ENCODE peak calls at places on chromosome 4, in nine cellular contexts. Z, J, P, K, C, L, O, N and M are unnamed samples.

GRCh38 chr4:173490817-173491518 is 39.1 kb downstream of the HAND2 start:
- DNase-seq in K (no peak), Z (peak; percentile 89), P (no peak), C (no peak), O (peak; percentile 26), J (no peak), L (no peak), N (no peak), M (no peak)

GRCh38 chr4:6942238-6942800 is 32.7 kb downstream of the TBC1D14 start:
- DNase-seq in J (no peak), L (peak; percentile 39), C (peak; percentile 48), P (no peak), O (peak; percentile 94), K (peak; percentile 90), Z (peak; percentile 78), N (peak; percentile 86), M (peak; percentile 61)

GRCh38 chr4:83074086-83074704 is 39.2 kb downstream of the COPS4 start:
- DNase-seq in L (peak; percentile 36), Z (peak; percentile 50), P (no peak), C (peak; percentile 66), J (no peak), O (peak; percentile 43), N (peak; percentile 89), K (peak; percentile 79), M (peak; percentile 96)

GRCh38 chr4:37715889-37716402 is 29.8 kb upstream of the RELL1 start:
- DNase-seq in Z (peak; percentile 41), C (no peak), K (peak; percentile 11), L (no peak), N (no peak), O (peak; percentile 20), J (no peak), P (no peak), M (peak; percentile 45)

GRCh38 chr4:176451441-176451840 is 131.7 kb downstream of the SPCS3 start:
- DNase-seq in N (no peak), Z (no peak), K (no peak), C (no peak), J (no peak), O (no peak), P (no peak), L (no peak), M (no peak)

GRCh38 chr4:129232627-129233337 is 136.8 kb downstream of the C4orf33 start:
- DNase-seq in N (no peak), J (no peak), O (no peak), P (no peak), Z (no peak), K (no peak), C (no peak), L (no peak), M (no peak)

GRCh38 chr4:10296730-10297129 is 160.5 kb downstream of the ZNF518B start:
- DNase-seq in K (no peak), J (no peak), C (no peak), P (no peak), L (no peak), Z (peak; percentile 57), N (no peak), O (no peak), M (no peak)

GRCh38 chr4:73589887-73590801 is 30.1 kb downstream of the RASSF6 start:
- DNase-seq in N (peak; percentile 78), O (no peak), L (no peak), J (no peak), Z (no peak), K (no peak), P (no peak), C (no peak), M (no peak)

GRCh38 chr4:123672987-123673386 is 276.4 kb downstream of the SPRY1 start:
- DNase-seq in L (no peak), K (no peak), J (no peak), C (no peak), P (no peak), Z (peak; percentile 51), O (peak; percentile 8), N (no peak), M (no peak)

GRCh38 chr4:149523039-149523438 is 292.6 kb downstream of the IQCM start:
- DNase-seq in O (no peak), K (no peak), P (no peak), N (no peak), Z (no peak), C (no peak), J (no peak), L (no peak), M (no peak)

GRCh38 chr4:94168321-94168720 is 39.3 kb upstream of the SMARCAD1 start:
- DNase-seq in C (no peak), K (no peak), P (no peak), O (no peak), L (no peak), J (no peak), Z (no peak), N (no peak), M (no peak)

GRCh38 chr4:28225005-28225404 is 1364.4 kb downstream of the STIM2 start:
- DNase-seq in J (no peak), C (peak; percentile 55), N (peak; percentile 35), O (no peak), L (no peak), P (no peak), K (no peak), Z (peak; percentile 42), M (no peak)

GRCh38 chr4:15809473-15809872 is 31.3 kb downstream of the CD38 start:
- DNase-seq in J (no peak), L (no peak), Z (no peak), N (no peak), K (no peak), P (no peak), O (no peak), C (no peak), M (no peak)
- H3K4me3 ChIP-seq in J (no peak overlapping the region), L (no peak overlapping the region), Z (no peak overlapping the region), N (peak overlapping the region; percentile 59), K (no peak overlapping the region), P (no peak overlapping the region), O (no peak overlapping the region), C (no peak overlapping the region), M (no peak overlapping the region)

DNA sequence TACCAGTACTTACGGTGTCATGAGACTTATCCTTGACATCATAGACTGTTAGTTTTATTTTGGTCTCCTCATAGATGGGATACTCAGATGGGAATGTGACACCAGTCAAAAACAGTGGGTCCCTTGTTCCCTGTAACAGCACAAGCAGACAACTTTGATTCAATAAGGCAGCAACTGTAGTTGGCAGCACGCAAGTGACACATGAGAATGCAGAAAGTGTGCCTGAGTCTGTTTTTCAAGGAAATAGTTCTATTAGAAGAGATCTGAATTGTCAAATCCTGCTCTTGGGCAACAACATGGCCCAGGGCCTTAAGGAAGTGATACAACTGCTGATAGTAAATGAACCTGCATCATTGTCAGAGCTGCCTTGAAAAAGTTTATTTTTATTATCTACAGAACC is 443.2 kb downstream of the INPP4B start:
- DNase-seq in P (no peak), K (no peak), Z (peak; percentile 37), J (no peak), C (no peak), N (no peak), L (no peak), O (no peak), M (no peak)
- H3K4me3 ChIP-seq in P (peak overlapping the region; percentile 20), K (no peak overlapping the region), Z (peak overlapping the region; percentile 61), J (no peak overlapping the region), C (no peak overlapping the region), N (no peak overlapping the region), L (no peak overlapping the region), O (no peak overlapping the region), M (no peak overlapping the region)

DNA sequence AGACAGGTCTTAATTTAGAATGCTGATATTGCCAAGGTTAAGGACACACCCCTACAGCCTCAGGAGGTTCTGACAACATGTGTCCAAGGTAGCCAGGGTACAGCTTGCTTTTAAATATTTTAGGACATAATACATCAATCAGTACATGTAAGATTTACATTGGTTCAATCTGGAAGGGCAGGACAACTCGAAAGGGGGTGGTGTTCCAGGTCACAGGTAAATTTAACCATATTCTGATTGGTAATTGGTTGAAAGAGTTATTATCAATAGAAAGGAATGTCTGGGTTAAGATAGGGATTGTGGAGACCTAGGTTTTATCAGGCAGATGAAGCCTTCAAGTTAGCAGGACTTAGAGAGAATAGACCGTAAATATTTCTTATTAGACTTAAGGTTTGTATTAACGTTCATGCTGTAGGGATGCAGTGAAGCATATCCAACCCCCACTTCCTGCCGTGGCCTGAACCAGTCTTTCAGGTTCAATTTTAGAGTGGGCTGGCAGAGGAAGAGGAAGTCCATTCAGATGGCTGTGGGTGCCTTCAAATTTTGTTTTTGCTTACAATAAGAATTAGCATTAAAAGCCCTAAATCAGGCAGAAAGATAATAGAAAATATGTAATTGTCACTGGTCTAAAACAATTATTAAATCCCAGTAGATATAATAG is 136.5 kb upstream of the GALNTL6 start:
- DNase-seq in J (no peak), L (no peak), Z (no peak), C (no peak), O (no peak), K (no peak), N (no peak), P (no peak), M (peak; percentile 2)
- H3K4me3 ChIP-seq in J (no peak overlapping the region), L (no peak overlapping the region), Z (no peak overlapping the region), C (no peak overlapping the region), O (no peak overlapping the region), K (no peak overlapping the region), N (no peak overlapping the region), P (no peak overlapping the region), M (no peak overlapping the region)

GRCh38 chr4:1578301-1578781 is 105.8 kb downstream of the FAM53A start:
- DNase-seq in J (no peak), K (no peak), N (no peak), Z (no peak), P (no peak), C (no peak), O (no peak), L (no peak), M (no peak)
- H3K4me3 ChIP-seq in J (no peak overlapping the region), K (no peak overlapping the region), N (no peak overlapping the region), Z (no peak overlapping the region), P (no peak overlapping the region), C (no peak overlapping the region), O (no peak overlapping the region), L (no peak overlapping the region), M (no peak overlapping the region)

DNA sequence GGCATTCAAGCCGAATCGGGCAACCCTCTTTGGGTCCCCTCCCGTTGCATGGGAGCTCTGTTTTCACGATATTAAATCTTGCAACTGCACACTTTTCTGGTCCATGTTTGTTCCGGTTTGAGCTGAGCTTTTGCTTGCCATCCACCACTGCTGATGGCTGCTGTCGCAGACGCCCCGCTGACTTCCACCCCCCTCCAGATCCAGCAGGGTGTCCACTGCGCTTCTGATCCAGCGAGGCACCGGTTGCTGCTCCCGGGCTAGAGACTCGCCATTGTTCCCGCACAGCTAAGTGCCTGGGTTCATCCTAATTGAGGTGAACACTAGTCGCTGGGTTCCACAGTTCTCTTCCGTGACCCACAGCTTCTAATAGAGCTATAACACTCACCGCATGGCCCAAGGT is 13.3 kb downstream of the ACOX3 start:
- DNase-seq in N (no peak), C (no peak), O (no peak), L (no peak), Z (no peak), J (no peak), K (no peak), P (no peak), M (no peak)
- H3K4me3 ChIP-seq in N (peak overlapping the region; percentile 67), C (peak overlapping the region; percentile 60), O (peak overlapping the region; percentile 78), L (peak overlapping the region; percentile 81), Z (peak overlapping the region; percentile 74), J (peak overlapping the region; percentile 83), K (peak overlapping the region; percentile 75), P (peak overlapping the region; percentile 72), M (peak overlapping the region; percentile 81)

DNA sequence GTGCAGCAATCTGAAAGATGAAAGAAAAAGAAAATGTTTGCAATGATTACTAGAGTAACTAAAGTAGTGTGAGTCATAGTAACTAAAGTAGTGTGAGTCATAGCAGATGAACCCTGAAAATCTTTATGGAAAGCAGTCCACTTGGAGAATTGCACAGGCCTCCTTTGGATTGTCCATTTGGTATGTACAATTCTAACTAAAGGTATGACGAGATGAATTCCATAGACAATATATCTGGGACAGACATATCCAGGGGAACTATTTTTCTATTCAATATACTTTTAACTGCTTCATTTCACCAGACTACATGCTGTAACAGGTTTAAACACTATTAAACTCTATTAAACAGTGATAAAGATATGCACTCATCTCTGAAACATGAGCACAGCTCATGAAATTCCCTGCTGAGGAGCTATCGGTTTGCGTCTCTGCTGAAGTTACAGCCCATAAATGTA is 798.7 kb downstream of the PCDH7 start:
- DNase-seq in L (no peak), K (peak; percentile 33), N (no peak), J (no peak), C (no peak), O (no peak), Z (peak; percentile 37), P (no peak), M (no peak)
- H3K4me3 ChIP-seq in L (no peak overlapping the region), K (no peak overlapping the region), N (no peak overlapping the region), J (no peak overlapping the region), C (no peak overlapping the region), O (no peak overlapping the region), Z (no peak overlapping the region), P (no peak overlapping the region), M (no peak overlapping the region)